ENCODE peak calls at places on chromosomes 5 and 9, in eight cellular contexts. One of them, this sample, is unnamed.

GRCh38 chr5:135423158-135423925 is 23.8 kb downstream of the DCANP1 start:
- DNase-seq in right cardiac atrium: no peak
- DNase-seq in T1000: no peak
- DNase-seq in fibroblast of pulmonary artery: no peak
- DNase-seq in Caki2: no peak
- DNase-seq in NCI-H1694 treated with DMSO at 0.1 percent for 48 hours: no peak
- DNase-seq in uterus: no peak
- DNase-seq in C1 segment of cervical spinal cord: no peak
- DNase-seq in this sample: no peak

GRCh38 chr5:106363578-106363977 is 1307.2 kb downstream of the EFNA5 start:
- DNase-seq in NCI-H1694 treated with DMSO at 0.1 percent for 48 hours: no peak
- DNase-seq in Caki2: no peak
- DNase-seq in uterus: no peak
- DNase-seq in fibroblast of pulmonary artery: no peak
- DNase-seq in right cardiac atrium: no peak
- DNase-seq in C1 segment of cervical spinal cord: no peak
- DNase-seq in T1000: no peak
- DNase-seq in this sample: no peak

GRCh38 chr5:138874241-138874640 is 894 bp downstream of the LRRTM2 start:
- DNase-seq in right cardiac atrium: no peak
- DNase-seq in Caki2: no peak
- DNase-seq in C1 segment of cervical spinal cord: no peak
- DNase-seq in uterus: no peak
- DNase-seq in fibroblast of pulmonary artery: no peak
- DNase-seq in NCI-H1694 treated with DMSO at 0.1 percent for 48 hours: no peak
- DNase-seq in T1000: no peak
- DNase-seq in this sample: peak

GRCh38 chr9:134637696-134638502 is 3.7 kb upstream of the COL5A1 start:
- DNase-seq in uterus: no peak
- DNase-seq in fibroblast of pulmonary artery: peak
- DNase-seq in NCI-H1694 treated with DMSO at 0.1 percent for 48 hours: no peak
- DNase-seq in T1000: no peak
- DNase-seq in right cardiac atrium: peak
- DNase-seq in Caki2: no peak
- DNase-seq in C1 segment of cervical spinal cord: no peak
- DNase-seq in this sample: no peak

GRCh38 chr5:115986358-115986757 is 24.1 kb downstream of the LVRN start:
- DNase-seq in uterus: no peak
- DNase-seq in C1 segment of cervical spinal cord: no peak
- DNase-seq in Caki2: no peak
- DNase-seq in NCI-H1694 treated with DMSO at 0.1 percent for 48 hours: no peak
- DNase-seq in T1000: no peak
- DNase-seq in right cardiac atrium: no peak
- DNase-seq in fibroblast of pulmonary artery: peak
- DNase-seq in this sample: no peak

GRCh38 chr9:7613931-7614330 is 185.6 kb downstream of the DMAC1 start:
- DNase-seq in C1 segment of cervical spinal cord: no peak
- DNase-seq in NCI-H1694 treated with DMSO at 0.1 percent for 48 hours: no peak
- DNase-seq in T1000: no peak
- DNase-seq in Caki2: no peak
- DNase-seq in right cardiac atrium: no peak
- DNase-seq in uterus: no peak
- DNase-seq in fibroblast of pulmonary artery: no peak
- DNase-seq in this sample: no peak

GRCh38 chr5:117054808-117055398 is 480.3 kb upstream of the SEMA6A start:
- DNase-seq in NCI-H1694 treated with DMSO at 0.1 percent for 48 hours: peak
- DNase-seq in uterus: no peak
- DNase-seq in right cardiac atrium: no peak
- DNase-seq in fibroblast of pulmonary artery: no peak
- DNase-seq in T1000: no peak
- DNase-seq in Caki2: no peak
- DNase-seq in C1 segment of cervical spinal cord: no peak
- DNase-seq in this sample: no peak

GRCh38 chr9:135242406-135242805 is 154.9 kb downstream of the OLFM1 start:
- DNase-seq in right cardiac atrium: peak
- DNase-seq in T1000: no peak
- DNase-seq in Caki2: no peak
- DNase-seq in fibroblast of pulmonary artery: no peak
- DNase-seq in uterus: no peak
- DNase-seq in C1 segment of cervical spinal cord: no peak
- DNase-seq in NCI-H1694 treated with DMSO at 0.1 percent for 48 hours: no peak
- DNase-seq in this sample: no peak

GRCh38 chr5:10381805-10382204 is 28.3 kb downstream of the MARCHF6 start:
- DNase-seq in Caki2: no peak
- DNase-seq in fibroblast of pulmonary artery: no peak
- DNase-seq in C1 segment of cervical spinal cord: no peak
- DNase-seq in T1000: no peak
- DNase-seq in uterus: no peak
- DNase-seq in right cardiac atrium: no peak
- DNase-seq in NCI-H1694 treated with DMSO at 0.1 percent for 48 hours: no peak
- DNase-seq in this sample: no peak

GRCh38 chr5:167587768-167588167 is 703.7 kb upstream of the WWC1 start:
- DNase-seq in uterus: no peak
- DNase-seq in T1000: no peak
- DNase-seq in right cardiac atrium: no peak
- DNase-seq in fibroblast of pulmonary artery: peak
- DNase-seq in Caki2: peak
- DNase-seq in NCI-H1694 treated with DMSO at 0.1 percent for 48 hours: peak
- DNase-seq in C1 segment of cervical spinal cord: no peak
- DNase-seq in this sample: no peak

GRCh38 chr5:180210961-180211760 is 2.1 kb upstream of the RASGEF1C start:
- DNase-seq in right cardiac atrium: no peak
- DNase-seq in fibroblast of pulmonary artery: no peak
- DNase-seq in T1000: no peak
- DNase-seq in uterus: no peak
- DNase-seq in Caki2: no peak
- DNase-seq in C1 segment of cervical spinal cord: no peak
- DNase-seq in NCI-H1694 treated with DMSO at 0.1 percent for 48 hours: no peak
- DNase-seq in this sample: no peak

This sample was measured in caudate nucleus.